ENCODE peak calls at places on chromosomes 13 and 19, in nine cellular contexts. D is CD8-positive, alpha-beta memory T cell; A is heart right ventricle; Z is adipocyte; P is transverse colon; X is Peyer's patch; B is BE2C; O is CD4-positive, alpha-beta T cell; C is prostate gland. N is an unnamed sample. For H3K9me3, the result is how much of the 10 kb centered on the place peaks cover.

GRCh38 chr19:35344511-35345031 is 3.1 kb upstream of the FFAR1 start:
- DNase-seq in X (peak), P (no peak), B (no peak), Z (no peak), O (no peak), C (no peak), A (no peak), D (no peak), N (no peak)

GRCh38 chr19:22627526-22627925 is 6.6 kb upstream of the ZNF492 start:
- DNase-seq in A (no peak), B (no peak), C (no peak), P (no peak), X (no peak), D (no peak), O (no peak), Z (no peak), N (no peak)

GRCh38 chr13:34627905-34628682 is 314.0 kb upstream of the NBEA start:
- DNase-seq in D (no peak), Z (no peak), B (no peak), C (peak), X (no peak), A (no peak), P (no peak), O (no peak), N (no peak)

GRCh38 chr19:19384486-19384885 is 21.0 kb upstream of the GATAD2A start:
- DNase-seq in O (no peak), B (no peak), X (no peak), A (no peak), C (no peak), D (no peak), Z (no peak), P (no peak), N (no peak)

GRCh38 chr19:38977445-38978314 is 2.1 kb upstream of the FBXO17 start:
- DNase-seq in P (no peak), O (no peak), C (no peak), D (no peak), B (no peak), A (no peak), X (no peak), Z (no peak), N (no peak)

GRCh38 chr19:50427997-50428425 is 4.7 kb upstream of the MYBPC2 start:
- DNase-seq in Z (peak), D (peak), P (peak), C (peak), X (peak), A (peak), B (no peak), O (peak), N (no peak)

GRCh38 chr13:30796833-30797601 is 61.7 kb downstream of the ALOX5AP start:
- DNase-seq in Z (no peak), A (no peak), X (no peak), D (no peak), P (no peak), C (peak), O (no peak), B (no peak), N (no peak)

GRCh38 chr13:46521486-46521885 is 31.5 kb upstream of the LRCH1 start:
- DNase-seq in B (no peak), P (no peak), C (no peak), Z (no peak), A (no peak), X (no peak), O (no peak), D (no peak), N (no peak)

GRCh38 chr13:113207890-113208423 is 512 bp downstream of the PCID2 start:
- DNase-seq in A (no peak), P (peak), Z (peak), D (no peak), X (no peak), C (no peak), B (peak), O (no peak), N (no peak)

GRCh38 chr19:53549354-53549753 is 11.4 kb downstream of the ZNF331 start:
- DNase-seq in D (peak), Z (peak), O (no peak), P (no peak), X (no peak), B (no peak), A (no peak), C (no peak), N (no peak)

GRCh38 chr19:35885909-35886308 is 14.4 kb downstream of the NFKBID start:
- DNase-seq in X (no peak), C (no peak), B (no peak), D (no peak), Z (no peak), A (no peak), O (no peak), P (no peak), N (no peak)

GRCh38 chr13:79098603-79099002 is 307.5 kb downstream of the RBM26 start:
- DNase-seq in O (no peak), D (no peak), P (no peak), X (no peak), C (no peak), A (no peak), B (no peak), Z (no peak), N (no peak)

GRCh38 chr19:18135712-18136584 is 17.0 kb upstream of the PIK3R2 start:
- DNase-seq in Z (no peak), D (no peak), O (no peak), X (no peak), B (no peak), A (no peak), P (peak), C (no peak), N (no peak)

DNA sequence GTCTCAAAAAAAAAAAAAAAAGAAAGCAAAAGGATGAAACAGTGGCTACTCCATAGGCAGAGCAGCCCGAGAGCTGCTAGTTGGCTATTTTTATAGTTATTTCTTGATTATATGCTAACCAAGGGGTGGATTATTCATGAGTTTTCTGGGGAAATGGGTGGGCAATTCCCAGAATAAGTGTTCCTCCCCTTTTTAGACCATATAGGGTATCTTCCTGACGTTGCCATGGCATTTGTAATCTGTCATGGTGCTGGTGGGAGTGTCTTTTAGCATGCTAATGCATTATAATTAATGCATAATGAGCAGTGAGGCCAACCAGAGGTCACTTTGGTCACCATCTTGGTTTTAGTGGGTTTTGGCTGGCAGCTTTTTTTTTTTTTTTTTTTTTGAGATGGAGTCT is 25.4 kb upstream of the OR10H1 start:
- DNase-seq in O (no peak), Z (no peak), P (no peak), B (no peak), C (no peak), X (no peak), A (no peak), D (no peak), N (no peak)
- H3K9me3 ChIP-seq in O (under half), Z (under half), P (under half), B (under half), C (under half), X (under half), A (under half), D (under half), N (under half)

GRCh38 chr19:27679905-27680304 is 1533.0 kb downstream of the UQCRFS1 start:
- DNase-seq in C (no peak), D (no peak), B (no peak), X (no peak), P (no peak), A (no peak), Z (no peak), O (no peak), N (no peak)
- H3K9me3 ChIP-seq in C (under half), D (under half), B (under half), X (under half), P (under half), A (under half), Z (under half), O (under half), N (under half)

DNA sequence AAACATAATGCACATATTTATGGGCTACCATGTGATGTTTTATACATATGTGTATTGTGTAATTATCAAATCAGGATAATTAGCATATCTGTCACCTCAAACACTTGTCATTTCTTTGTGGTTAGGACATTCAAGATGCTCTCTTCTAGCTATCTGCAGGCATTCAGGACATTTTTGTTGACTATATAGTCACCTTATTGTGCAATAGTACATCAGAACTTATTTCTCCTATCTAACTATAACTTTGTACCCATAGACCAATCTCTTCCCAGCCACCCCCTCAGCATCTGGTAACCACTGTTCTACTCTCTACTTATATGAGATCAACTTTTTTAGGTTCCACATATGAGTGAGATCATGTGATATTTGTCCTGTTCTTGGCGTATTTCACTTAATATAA is 20.3 kb downstream of the ZNF420 start:
- DNase-seq in P (no peak), O (no peak), B (no peak), Z (no peak), C (no peak), X (no peak), D (no peak), A (no peak), N (no peak)
- H3K9me3 ChIP-seq in P (half or more), O (half or more), B (under half), Z (half or more), C (under half), X (under half), D (under half), A (half or more), N (under half)

DNA sequence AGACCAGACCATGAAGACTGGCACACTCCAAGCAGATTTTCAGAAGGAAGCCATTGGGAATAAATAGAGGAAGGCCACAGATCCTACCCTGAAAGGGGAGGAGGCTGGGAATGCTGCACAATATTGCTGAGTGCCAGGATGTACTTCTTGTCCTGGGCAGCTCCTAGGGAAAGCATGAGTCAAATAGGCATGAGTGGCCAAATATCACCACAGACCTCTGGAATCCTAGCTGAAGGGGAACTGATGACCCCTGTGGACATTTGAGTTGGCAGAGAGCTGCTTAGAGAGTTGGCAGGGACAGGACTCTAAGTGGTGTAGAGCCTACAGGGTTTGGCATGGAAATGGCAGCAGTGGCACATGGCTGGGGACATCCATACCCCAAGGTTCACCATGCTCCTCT is 234.3 kb upstream of the TRPC4 start:
- DNase-seq in A (no peak), C (no peak), B (no peak), X (no peak), P (no peak), D (no peak), O (no peak), Z (no peak), N (no peak)
- H3K9me3 ChIP-seq in A (under half), C (under half), B (under half), X (under half), P (under half), D (under half), O (under half), Z (under half), N (under half)

N was measured in T-helper 17 cell.